ENCODE peak calls at places on chromosome 7, in four cellular contexts. J, K, E and V are unnamed samples.

GRCh38 chr7:155533827-155534690 is 12.3 kb downstream of the CNPY1 start:
- DNase-seq in E (peak), K (peak), J (no peak), V (peak)

GRCh38 chr7:12067156-12067831 is 143.8 kb upstream of the TMEM106B start:
- DNase-seq in J (peak), E (peak), K (peak), V (peak)

GRCh38 chr7:33805630-33806233 is 99.6 kb upstream of the BMPER start:
- DNase-seq in E (peak), K (no peak), J (peak), V (no peak)

GRCh38 chr7:15571303-15571878 is 9.6 kb upstream of the AGMO start:
- DNase-seq in E (peak), J (peak), K (no peak), V (no peak)

GRCh38 chr7:22482476-22482875 is 17.5 kb downstream of the STEAP1B start:
- DNase-seq in J (no peak), E (no peak), K (no peak), V (no peak)

GRCh38 chr7:143511593-143512047 is 33.9 kb downstream of the TAS2R41 start:
- DNase-seq in J (no peak), K (no peak), E (no peak), V (no peak)

GRCh38 chr7:42736931-42737330 is 174.9 kb downstream of the C7orf25 start:
- DNase-seq in J (no peak), E (no peak), K (peak), V (no peak)

GRCh38 chr7:76185187-76185915 is 16.3 kb upstream of the SRRM3 start:
- DNase-seq in K (no peak), E (no peak), J (no peak), V (no peak)

GRCh38 chr7:142181966-142182365 is 70.4 kb downstream of the MGAM2 start:
- DNase-seq in K (no peak), E (no peak), J (no peak), V (no peak)

GRCh38 chr7:108453320-108453719 is 2.9 kb downstream of the NRCAM start:
- DNase-seq in J (no peak), E (no peak), K (no peak), V (no peak)

GRCh38 chr7:44213872-44214595 is 13.3 kb downstream of the YKT6 start:
- DNase-seq in K (peak), E (peak), J (peak), V (peak)

GRCh38 chr7:144830024-144830785 is 5.6 kb downstream of the TPK1 start:
- DNase-seq in J (peak), K (no peak), E (no peak), V (no peak)

GRCh38 chr7:121395494-121395960 is 581 bp downstream of the FAM3C start:
- DNase-seq in K (peak), E (peak), J (peak), V (no peak)

GRCh38 chr7:152465118-152465387 is 29.2 kb upstream of the KMT2C start:
- DNase-seq in E (no peak), K (no peak), J (no peak), V (no peak)

GRCh38 chr7:115356139-115356746 is 434.3 kb downstream of the MDFIC start:
- DNase-seq in K (no peak), E (peak), J (peak), V (no peak)

GRCh38 chr7:50310361-50310760 is 5.8 kb downstream of the IKZF1 start:
- DNase-seq in J (no peak), E (no peak), K (no peak), V (no peak)

GRCh38 chr7:157292770-157293412 is 43.9 kb upstream of the DNAJB6 start:
- DNase-seq in E (no peak), K (no peak), J (no peak), V (no peak)

GRCh38 chr7:152523916-152524315 is 88.1 kb upstream of the KMT2C start:
- DNase-seq in K (no peak), E (no peak), J (no peak), V (no peak)

GRCh38 chr7:64102656-64103400 is 57.6 kb downstream of the ZNF727 start:
- DNase-seq in K (no peak), E (no peak), J (no peak), V (no peak)

GRCh38 chr7:66267249-66267648 is 62.1 kb downstream of the TPST1 start:
- DNase-seq in J (peak), K (no peak), E (peak), V (no peak)

GRCh38 chr7:1593091-1593866 is 23.4 kb upstream of the PSMG3 start:
- DNase-seq in J (no peak), K (no peak), E (no peak), V (no peak)

GRCh38 chr7:2034291-2035201 is 198.2 kb downstream of the MAD1L1 start:
- DNase-seq in J (no peak), K (peak), E (no peak), V (no peak)

GRCh38 chr7:11331128-11332102 is 357.7 kb downstream of the PHF14 start:
- DNase-seq in J (no peak), E (no peak), K (no peak), V (no peak)

GRCh38 chr7:76425156-76425555 is 406 bp downstream of the ZP3 start:
- DNase-seq in J (no peak), E (no peak), K (no peak), V (no peak)

GRCh38 chr7:21580073-21580521 is 37.3 kb downstream of the DNAH11 start:
- DNase-seq in E (peak), K (no peak), J (peak), V (no peak)

GRCh38 chr7:40598915-40599314 is 464.1 kb downstream of the SUGCT start:
- DNase-seq in J (no peak), E (no peak), K (no peak), V (no peak)

GRCh38 chr7:6228865-6229264 is 43.6 kb downstream of the CYTH3 start:
- DNase-seq in E (peak), K (no peak), J (peak), V (no peak)

GRCh38 chr7:3559178-3559765 is 258.2 kb downstream of the SDK1 start:
- DNase-seq in J (peak), K (no peak), E (peak), V (no peak)

GRCh38 chr7:104252409-104253134 is 44.8 kb upstream of the ORC5 start:
- DNase-seq in J (no peak), E (peak), K (no peak), V (no peak)

GRCh38 chr7:116828281-116828680 is 34.1 kb upstream of the CAPZA2 start:
- DNase-seq in J (no peak), E (no peak), K (peak), V (no peak)

GRCh38 chr7:119270045-119270464 is 1002.9 kb upstream of the KCND2 start:
- DNase-seq in J (peak), K (peak), E (peak), V (peak)

GRCh38 chr7:44060948-44061644 is 4.3 kb downstream of the PGAM2 start:
- DNase-seq in K (no peak), J (no peak), E (no peak), V (no peak)

GRCh38 chr7:80095545-80095944 is 39.1 kb upstream of the GNAI1 start:
- DNase-seq in K (no peak), J (peak), E (peak), V (no peak)

GRCh38 chr7:116560021-116560970 is 35.5 kb downstream of the CAV1 start:
- DNase-seq in E (no peak), J (no peak), K (no peak), V (peak)

GRCh38 chr7:148299335-148299734 is 291.2 kb upstream of the C7orf33 start:
- DNase-seq in J (no peak), K (no peak), E (no peak), V (no peak)

GRCh38 chr7:100629117-100629711 is 12.1 kb downstream of the TFR2 start:
- DNase-seq in J (no peak), K (peak), E (peak), V (peak)

GRCh38 chr7:98286093-98286525 is 4.6 kb downstream of the BRI3 start:
- DNase-seq in E (peak), J (peak), K (no peak), V (no peak)

GRCh38 chr7:140501941-140502340 is 22.6 kb upstream of the MKRN1 start:
- DNase-seq in J (no peak), K (no peak), E (no peak), V (no peak)
- TF ChIP-seq CTCF in J (no peak), K (no peak), E (no peak), V (no peak)

GRCh38 chr7:36762394-36762793 is 38.1 kb upstream of the AOAH start:
- DNase-seq in K (no peak), J (no peak), E (no peak), V (no peak)
- TF ChIP-seq CTCF in K (no peak), J (no peak), E (no peak), V (no peak)

GRCh38 chr7:134878731-134879295 is 99.4 kb downstream of the CALD1 start:
- DNase-seq in E (no peak), J (no peak), K (no peak), V (no peak)
- TF ChIP-seq CTCF in E (no peak), J (no peak), K (no peak), V (no peak)

GRCh38 chr7:68823996-68824780 is 774.1 kb upstream of the AUTS2 start:
- DNase-seq in K (no peak), E (peak), J (no peak), V (no peak)
- TF ChIP-seq CTCF in K (no peak), E (no peak), J (no peak), V (no peak)

DNA sequence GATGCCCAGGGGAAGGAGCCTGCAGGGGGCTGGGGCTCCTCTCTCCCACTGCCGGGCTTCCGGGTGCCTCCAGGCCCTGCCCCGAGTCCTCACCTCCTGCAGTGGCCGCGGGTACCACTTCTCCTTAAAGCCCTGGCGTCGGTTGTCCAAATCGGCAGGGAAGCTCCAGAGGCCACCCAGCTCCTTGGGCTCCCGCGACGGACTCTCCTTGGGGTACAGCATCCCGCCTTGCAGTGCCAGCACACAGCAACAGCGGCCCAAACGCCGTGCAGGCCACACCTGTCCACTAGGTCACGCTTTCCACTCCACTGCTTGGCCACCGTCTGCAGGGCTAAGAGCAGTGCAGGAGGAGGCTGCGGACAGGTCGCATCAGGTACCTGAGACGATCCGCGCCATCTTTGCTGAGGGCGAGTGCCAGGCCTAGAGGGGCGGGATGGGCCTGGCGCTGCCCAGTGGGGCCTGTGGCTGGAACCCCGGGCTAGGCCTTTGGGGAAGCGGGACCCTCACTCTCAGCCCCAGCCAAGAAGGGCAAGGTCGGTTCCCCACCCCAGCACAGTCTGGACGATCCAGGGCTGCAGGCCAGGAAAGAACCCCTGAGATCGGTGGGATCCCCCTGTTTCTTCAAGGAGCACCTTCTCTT is 47.7 kb upstream of the ZNF479 start:
- DNase-seq in K (no peak), E (no peak), J (no peak), V (no peak)
- TF ChIP-seq CTCF in K (no peak), E (no peak), J (no peak), V (no peak)

GRCh38 chr7:72069263-72069662 is 342.9 kb downstream of the CALN1 start:
- DNase-seq in J (no peak), K (no peak), E (no peak), V (no peak)
- TF ChIP-seq CTCF in J (no peak), K (no peak), E (no peak), V (no peak)

DNA sequence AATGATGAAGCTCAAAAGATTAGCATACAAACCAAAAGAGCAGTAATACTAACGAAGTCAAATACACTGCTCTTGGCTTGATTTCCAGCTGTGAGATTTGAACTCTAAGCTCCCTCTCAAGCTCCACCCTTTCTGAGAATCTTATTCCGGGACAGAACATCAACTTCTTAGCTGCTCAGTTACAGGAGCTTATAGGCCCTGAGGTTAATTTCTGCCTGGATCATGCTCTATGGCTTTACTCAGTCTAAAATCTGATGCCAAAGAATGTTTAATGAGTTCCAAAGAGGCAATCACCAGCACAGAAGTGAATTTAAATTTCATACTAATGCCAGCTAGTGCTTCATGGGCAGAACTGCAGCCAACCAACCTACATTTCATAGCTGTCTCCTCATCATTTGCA is 707.2 kb downstream of the MAGI2 start:
- DNase-seq in K (no peak), J (no peak), E (no peak), V (no peak)
- TF ChIP-seq CTCF in K (no peak), J (no peak), E (no peak), V (no peak)

DNA sequence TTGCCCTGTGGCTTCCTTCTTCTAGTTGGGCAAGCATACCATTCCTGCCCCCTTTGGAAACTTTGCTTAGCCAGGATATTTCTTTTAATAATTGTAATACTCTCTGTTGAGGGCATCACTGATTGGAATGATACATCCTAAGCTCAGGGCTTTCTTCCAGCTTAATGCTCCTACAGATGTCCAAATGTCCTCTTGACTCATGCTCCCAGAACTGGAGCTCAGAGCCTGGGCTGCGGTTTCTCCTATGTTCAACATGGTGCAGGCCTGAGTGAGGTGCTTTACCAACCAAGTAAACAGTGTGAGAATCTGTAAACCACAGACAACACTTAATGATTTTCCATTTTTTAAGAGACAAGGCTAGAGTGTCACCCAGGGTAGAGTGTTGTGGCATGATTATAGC is 108.6 kb downstream of the LRRC4 start:
- DNase-seq in E (no peak), J (no peak), K (no peak), V (no peak)
- TF ChIP-seq CTCF in E (no peak), J (no peak), K (no peak), V (no peak)

DNA sequence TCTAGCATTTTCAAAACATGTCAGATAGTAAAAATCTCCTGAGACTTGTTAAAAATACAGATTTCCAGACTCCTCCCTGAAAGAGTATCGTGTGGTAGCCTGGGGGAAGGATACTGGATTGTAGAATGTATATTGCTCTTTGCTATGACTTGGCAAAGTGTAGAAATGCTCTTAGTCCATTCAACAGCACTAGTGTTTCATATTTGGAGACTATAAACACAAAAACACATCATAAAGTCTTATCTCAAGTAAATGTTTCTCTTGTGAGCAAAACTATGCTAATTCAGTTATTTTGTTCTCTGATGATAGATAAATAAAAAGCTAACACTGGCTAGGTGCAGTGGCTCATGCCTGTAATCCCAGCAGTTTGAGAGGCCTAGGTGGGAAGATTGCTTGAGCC is 137.5 kb upstream of the PRPS1L1 start:
- DNase-seq in K (no peak), E (peak), J (no peak), V (no peak)
- TF ChIP-seq CTCF in K (no peak), E (no peak), J (no peak), V (no peak)

GRCh38 chr7:158830211-158830723 is 958 bp upstream of the ESYT2 start:
- DNase-seq in J (no peak), E (no peak), K (no peak), V (no peak)
- TF ChIP-seq CTCF in J (no peak), E (no peak), K (no peak), V (no peak)